ENCODE peak calls at places on chromosomes 4 and X, in nine cellular contexts. One of them, this sample, is unnamed.

GRCh38 chrX:106300239-106300638 is 132.1 kb downstream of the PWWP3B start:
- DNase-seq in NB4: no peak
- DNase-seq in activated naive CD8-positive, alpha-beta T cell treated with anti-CD3 and anti-CD28 coated beads for 36 hours: no peak
- DNase-seq in NCI-H69: no peak
- DNase-seq in AG08396: no peak
- DNase-seq in EL: no peak
- DNase-seq in psoas muscle: no peak
- DNase-seq in tibial artery: no peak
- DNase-seq in substantia nigra: no peak
- DNase-seq in this sample: no peak

GRCh38 chrX:18792828-18793227 is 85.4 kb downstream of the PPEF1 start:
- DNase-seq in NB4: no peak
- DNase-seq in activated naive CD8-positive, alpha-beta T cell treated with anti-CD3 and anti-CD28 coated beads for 36 hours: no peak
- DNase-seq in NCI-H69: no peak
- DNase-seq in AG08396: no peak
- DNase-seq in EL: no peak
- DNase-seq in psoas muscle: no peak
- DNase-seq in tibial artery: no peak
- DNase-seq in substantia nigra: no peak
- DNase-seq in this sample: no peak

GRCh38 chr4:55768291-55768690 is 51.3 kb upstream of the EXOC1L start:
- DNase-seq in NB4: no peak
- DNase-seq in activated naive CD8-positive, alpha-beta T cell treated with anti-CD3 and anti-CD28 coated beads for 36 hours: no peak
- DNase-seq in NCI-H69: no peak
- DNase-seq in AG08396: peak; percentile 44
- DNase-seq in EL: peak; percentile 83
- DNase-seq in psoas muscle: no peak
- DNase-seq in tibial artery: no peak
- DNase-seq in substantia nigra: no peak
- DNase-seq in this sample: no peak

GRCh38 chr4:34091451-34091850 is 2152.9 kb downstream of the ARAP2 start:
- DNase-seq in NB4: no peak
- DNase-seq in activated naive CD8-positive, alpha-beta T cell treated with anti-CD3 and anti-CD28 coated beads for 36 hours: no peak
- DNase-seq in NCI-H69: no peak
- DNase-seq in AG08396: no peak
- DNase-seq in EL: no peak
- DNase-seq in psoas muscle: no peak
- DNase-seq in tibial artery: no peak
- DNase-seq in substantia nigra: no peak
- DNase-seq in this sample: no peak

GRCh38 chr4:147157860-147158701 is 212.4 kb upstream of the TTC29 start:
- DNase-seq in NB4: no peak
- DNase-seq in activated naive CD8-positive, alpha-beta T cell treated with anti-CD3 and anti-CD28 coated beads for 36 hours: no peak
- DNase-seq in NCI-H69: no peak
- DNase-seq in AG08396: peak; percentile 25
- DNase-seq in EL: peak; percentile 20
- DNase-seq in psoas muscle: peak; percentile 12
- DNase-seq in tibial artery: no peak
- DNase-seq in substantia nigra: no peak
- DNase-seq in this sample: peak; percentile 34

GRCh38 chrX:21966866-21967265 is 26.4 kb downstream of the SMS start:
- DNase-seq in NB4: no peak
- DNase-seq in activated naive CD8-positive, alpha-beta T cell treated with anti-CD3 and anti-CD28 coated beads for 36 hours: no peak
- DNase-seq in NCI-H69: no peak
- DNase-seq in AG08396: no peak
- DNase-seq in EL: no peak
- DNase-seq in psoas muscle: no peak
- DNase-seq in tibial artery: no peak
- DNase-seq in substantia nigra: no peak
- DNase-seq in this sample: no peak

GRCh38 chr4:144732584-144733130 is 86.7 kb downstream of the HHIP start:
- DNase-seq in NB4: no peak
- DNase-seq in activated naive CD8-positive, alpha-beta T cell treated with anti-CD3 and anti-CD28 coated beads for 36 hours: no peak
- DNase-seq in NCI-H69: no peak
- DNase-seq in AG08396: no peak
- DNase-seq in EL: peak; percentile 44
- DNase-seq in psoas muscle: no peak
- DNase-seq in tibial artery: no peak
- DNase-seq in substantia nigra: no peak
- DNase-seq in this sample: no peak

GRCh38 chrX:134957836-134958235 is 33.0 kb upstream of the SMIM10 start:
- DNase-seq in NB4: no peak
- DNase-seq in activated naive CD8-positive, alpha-beta T cell treated with anti-CD3 and anti-CD28 coated beads for 36 hours: no peak
- DNase-seq in NCI-H69: no peak
- DNase-seq in AG08396: no peak
- DNase-seq in EL: no peak
- DNase-seq in psoas muscle: no peak
- DNase-seq in tibial artery: no peak
- DNase-seq in substantia nigra: no peak
- DNase-seq in this sample: no peak

GRCh38 chrX:39818071-39818470 is 279.7 kb downstream of the BCOR start:
- DNase-seq in NB4: no peak
- DNase-seq in activated naive CD8-positive, alpha-beta T cell treated with anti-CD3 and anti-CD28 coated beads for 36 hours: no peak
- DNase-seq in NCI-H69: no peak
- DNase-seq in AG08396: no peak
- DNase-seq in EL: no peak
- DNase-seq in psoas muscle: no peak
- DNase-seq in tibial artery: peak; percentile 38
- DNase-seq in substantia nigra: no peak
- DNase-seq in this sample: peak; percentile 5